ENCODE peak calls at places on chromosomes 2 and 18, in six cellular contexts. B is SK-N-SH, E is K562, H is GM12878, M is transverse colon, O is stomach. W is an unnamed sample.

GRCh38 chr2:105517814-105518705 is 119.2 kb upstream of the FHL2 start:
- DNase-seq in H (no peak), E (no peak), O (peak; percentile 96), M (peak; percentile 13), B (peak; percentile 38), W (no peak)

GRCh38 chr2:152421521-152422367 is 86.8 kb downstream of the FMNL2 start:
- DNase-seq in B (peak; percentile 41), E (no peak), M (peak; percentile 48), H (no peak), O (peak; percentile 42), W (no peak)

GRCh38 chr2:72794572-72794971 is 31.3 kb downstream of the EXOC6B start:
- DNase-seq in H (no peak), E (no peak), O (no peak), B (no peak), M (no peak), W (no peak)

GRCh38 chr2:54609647-54610046 is 113.8 kb upstream of the EML6 start:
- DNase-seq in E (no peak), H (no peak), M (no peak), O (no peak), B (no peak), W (no peak)

GRCh38 chr2:157698430-157698829 is 69.8 kb upstream of the ACVR1C start:
- DNase-seq in M (no peak), B (no peak), E (no peak), H (no peak), O (no peak), W (no peak)

GRCh38 chr2:30235008-30235655 is 3.8 kb downstream of the LBH start:
- DNase-seq in O (peak; percentile 24), M (no peak), E (no peak), B (no peak), H (no peak), W (peak; percentile 64)

GRCh38 chr2:235000426-235001236 is 48.8 kb downstream of the SH3BP4 start:
- DNase-seq in B (peak; percentile 84), H (no peak), O (peak; percentile 73), M (peak; percentile 67), E (peak; percentile 16), W (no peak)

GRCh38 chr18:55821219-55821618 is 233.2 kb upstream of the TCF4 start:
- DNase-seq in B (no peak), E (no peak), O (no peak), H (no peak), M (no peak), W (no peak)

GRCh38 chr18:61333271-61333745 is at the start of gene CDH20:
- DNase-seq in M (no peak), O (no peak), B (no peak), H (no peak), E (no peak), W (no peak)

GRCh38 chr2:112493858-112494648 is 12.1 kb downstream of the TTL start:
- DNase-seq in H (no peak), M (peak; percentile 11), B (no peak), O (no peak), E (peak; percentile 47), W (no peak)

GRCh38 chr2:105438104-105438929 is 39.5 kb upstream of the FHL2 start:
- DNase-seq in B (peak; percentile 83), O (peak; percentile 65), E (no peak), H (no peak), M (peak; percentile 53), W (no peak)

GRCh38 chr2:18926633-18927524 is 337.5 kb upstream of the NT5C1B start:
- DNase-seq in B (no peak), H (no peak), E (no peak), M (no peak), O (no peak), W (no peak)

GRCh38 chr2:20141056-20141762 is 83.7 kb downstream of the SDC1 start:
- DNase-seq in E (peak; percentile 39), H (no peak), B (no peak), O (peak; percentile 62), M (peak; percentile 43), W (peak; percentile 77)

GRCh38 chr2:43675646-43676321 is 445 bp downstream of the C1GALT1C1L start:
- DNase-seq in H (no peak), B (peak; percentile 19), O (no peak), M (no peak), E (no peak), W (no peak)

GRCh38 chr2:227860116-227860724 is 11.2 kb upstream of the DAW1 start:
- DNase-seq in B (no peak), E (no peak), H (no peak), O (no peak), M (no peak), W (no peak)

GRCh38 chr2:99198103-99198841 is 17.3 kb downstream of the MRPL30 start:
- DNase-seq in O (no peak), E (no peak), M (peak; percentile 34), H (no peak), B (no peak), W (no peak)
- H3K4me3 ChIP-seq in O (no peak overlapping the region), E (no peak overlapping the region), M (no peak overlapping the region), H (no peak overlapping the region), B (no peak overlapping the region), W (no peak overlapping the region)

GRCh38 chr2:201628545-201628944 is 14.8 kb downstream of the TMEM237 start:
- DNase-seq in H (no peak), E (no peak), B (no peak), O (no peak), M (no peak), W (no peak)

GRCh38 chr2:201638331-201638730 is 5.0 kb downstream of the TMEM237 start:
- DNase-seq in B (no peak), H (no peak), E (no peak), M (no peak), O (no peak), W (no peak)

GRCh38 chr2:201630577-201630976 is 12.7 kb downstream of the TMEM237 start:
- DNase-seq in B (no peak), M (no peak), H (no peak), E (no peak), O (no peak), W (no peak)

GRCh38 chr2:201631041-201631440 is 12.3 kb downstream of the TMEM237 start:
- DNase-seq in O (no peak), M (no peak), E (no peak), H (no peak), B (no peak), W (no peak)

DNA sequence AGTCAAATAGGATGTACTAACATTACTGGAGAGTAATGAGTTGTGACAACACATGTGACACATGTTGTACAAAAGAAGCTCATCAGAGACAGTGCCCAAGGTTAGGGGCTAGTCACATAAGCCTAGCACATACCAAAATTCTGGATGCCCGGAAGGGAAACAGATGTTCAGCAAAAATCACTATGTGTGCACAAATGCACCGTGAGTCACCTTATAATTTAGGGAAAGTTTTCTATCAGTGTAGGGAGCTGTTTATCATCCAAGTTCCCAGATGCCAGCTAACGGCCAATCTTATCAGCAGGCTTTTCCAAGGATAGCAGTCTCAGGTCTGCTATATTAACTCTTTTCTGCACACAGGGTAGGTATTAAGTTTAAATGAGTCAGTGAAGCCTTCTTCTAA is 9.4 kb downstream of the TMEM237 start:
- DNase-seq in H (no peak), O (no peak), B (peak; percentile 39), M (no peak), E (no peak), W (no peak)
- TF ChIP-seq POLR2AphosphoS5 in H (no peak), O (no peak), B (peak; percentile 52), M (no peak), E (no peak), W (no peak)

GRCh38 chr2:224038830-224039079 is 331 bp downstream of the SERPINE2 start:
- DNase-seq in E (no peak), B (no peak), O (no peak), H (no peak), M (no peak), W (no peak)
- H3K4me3 ChIP-seq in E (no peak overlapping the region), B (peak overlapping the region; percentile 79), O (peak overlapping the region; percentile 62), H (peak overlapping the region; percentile 49), M (peak overlapping the region; percentile 62), W (peak overlapping the region; percentile 62)

GRCh38 chr18:3044931-3045698 is 32.2 kb upstream of the LPIN2 start:
- DNase-seq in H (no peak), M (peak; percentile 86), B (no peak), O (peak; percentile 87), E (no peak), W (no peak)
- TF ChIP-seq POLR2AphosphoS5 in H (no peak), M (peak; percentile 13), B (no peak), O (no peak), E (no peak), W (no peak)

DNA sequence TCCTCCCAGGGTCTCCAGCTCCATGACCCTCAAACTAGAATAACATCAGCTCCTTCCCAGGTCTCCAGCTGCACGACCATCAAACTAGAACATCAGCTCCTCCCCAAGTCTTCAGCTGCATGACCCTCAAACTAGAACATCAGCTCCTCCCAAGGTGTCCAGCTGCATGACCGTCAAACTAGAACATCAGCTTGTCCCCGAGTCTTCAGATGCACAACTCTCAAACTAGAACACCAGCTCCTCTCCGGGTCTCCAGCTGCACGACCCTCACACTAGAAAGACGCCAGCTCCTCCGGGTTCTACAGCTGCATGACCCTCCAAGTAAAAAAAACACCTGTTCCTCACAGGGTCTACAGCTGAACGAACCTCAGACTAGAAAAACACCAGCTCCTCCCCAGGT is 312.9 kb upstream of the TFPI start:
- DNase-seq in E (no peak), H (no peak), M (no peak), O (no peak), B (no peak), W (no peak)
- H3K4me3 ChIP-seq in E (no peak overlapping the region), H (no peak overlapping the region), M (no peak overlapping the region), O (no peak overlapping the region), B (no peak overlapping the region), W (no peak overlapping the region)